ENCODE peak calls at places on chromosomes 1 and 21, in seven cellular contexts. One of them, this sample, is unnamed.

GRCh38 chr21:32336711-32337110 is 38.1 kb downstream of the MRAP start:
- DNase-seq in NCI-H2081: no peak
- DNase-seq in fibroblast of gingiva: no peak
- DNase-seq in hepatic stellate cell: peak; percentile 63
- DNase-seq in astrocyte of the cerebellum: no peak
- DNase-seq in dermis microvascular lymphatic vessel endothelial cell: no peak
- DNase-seq in stimulated activated CD4-positive, alpha-beta T cell treated with anti-CD3 and anti-CD28 coated beads, Interleukin-2, amount 100 ng/mL, for 48 hours: no peak
- DNase-seq in this sample: no peak

GRCh38 chr1:161038523-161039153 is at the start of gene TSTD1:
- DNase-seq in dermis microvascular lymphatic vessel endothelial cell: no peak
- DNase-seq in stimulated activated CD4-positive, alpha-beta T cell treated with anti-CD3 and anti-CD28 coated beads, Interleukin-2, amount 100 ng/mL, for 48 hours: peak; percentile 81
- DNase-seq in hepatic stellate cell: no peak
- DNase-seq in fibroblast of gingiva: no peak
- DNase-seq in NCI-H2081: peak; percentile 84
- DNase-seq in astrocyte of the cerebellum: no peak
- DNase-seq in this sample: no peak

GRCh38 chr1:34642679-34643078 is 112.2 kb upstream of the GJB5 start:
- DNase-seq in astrocyte of the cerebellum: no peak
- DNase-seq in NCI-H2081: no peak
- DNase-seq in fibroblast of gingiva: no peak
- DNase-seq in hepatic stellate cell: no peak
- DNase-seq in stimulated activated CD4-positive, alpha-beta T cell treated with anti-CD3 and anti-CD28 coated beads, Interleukin-2, amount 100 ng/mL, for 48 hours: no peak
- DNase-seq in dermis microvascular lymphatic vessel endothelial cell: no peak
- DNase-seq in this sample: no peak

GRCh38 chr1:203040518-203041275 is 14.4 kb downstream of the PPFIA4 start:
- DNase-seq in hepatic stellate cell: no peak
- DNase-seq in NCI-H2081: no peak
- DNase-seq in dermis microvascular lymphatic vessel endothelial cell: no peak
- DNase-seq in fibroblast of gingiva: no peak
- DNase-seq in stimulated activated CD4-positive, alpha-beta T cell treated with anti-CD3 and anti-CD28 coated beads, Interleukin-2, amount 100 ng/mL, for 48 hours: no peak
- DNase-seq in astrocyte of the cerebellum: no peak
- DNase-seq in this sample: no peak

GRCh38 chr21:28317177-28317950 is 675.3 kb downstream of the LTN1 start:
- DNase-seq in stimulated activated CD4-positive, alpha-beta T cell treated with anti-CD3 and anti-CD28 coated beads, Interleukin-2, amount 100 ng/mL, for 48 hours: no peak
- DNase-seq in NCI-H2081: no peak
- DNase-seq in astrocyte of the cerebellum: no peak
- DNase-seq in fibroblast of gingiva: peak; percentile 31
- DNase-seq in hepatic stellate cell: no peak
- DNase-seq in dermis microvascular lymphatic vessel endothelial cell: no peak
- DNase-seq in this sample: no peak

GRCh38 chr1:100979652-100980051 is 45.9 kb downstream of the DPH5 start:
- DNase-seq in hepatic stellate cell: no peak
- DNase-seq in dermis microvascular lymphatic vessel endothelial cell: no peak
- DNase-seq in astrocyte of the cerebellum: no peak
- DNase-seq in NCI-H2081: no peak
- DNase-seq in fibroblast of gingiva: no peak
- DNase-seq in stimulated activated CD4-positive, alpha-beta T cell treated with anti-CD3 and anti-CD28 coated beads, Interleukin-2, amount 100 ng/mL, for 48 hours: no peak
- DNase-seq in this sample: no peak

GRCh38 chr1:221611930-221612777 is 129.7 kb downstream of the DUSP10 start:
- DNase-seq in dermis microvascular lymphatic vessel endothelial cell: peak; percentile 3
- DNase-seq in hepatic stellate cell: peak; percentile 66
- DNase-seq in NCI-H2081: peak; percentile 41
- DNase-seq in fibroblast of gingiva: peak; percentile 74
- DNase-seq in stimulated activated CD4-positive, alpha-beta T cell treated with anti-CD3 and anti-CD28 coated beads, Interleukin-2, amount 100 ng/mL, for 48 hours: no peak
- DNase-seq in astrocyte of the cerebellum: peak; percentile 74
- DNase-seq in this sample: peak; percentile 68

GRCh38 chr1:16420719-16421118 is 16.5 kb downstream of the SPATA21 start:
- DNase-seq in hepatic stellate cell: no peak
- DNase-seq in astrocyte of the cerebellum: no peak
- DNase-seq in fibroblast of gingiva: no peak
- DNase-seq in stimulated activated CD4-positive, alpha-beta T cell treated with anti-CD3 and anti-CD28 coated beads, Interleukin-2, amount 100 ng/mL, for 48 hours: peak; percentile 50
- DNase-seq in dermis microvascular lymphatic vessel endothelial cell: no peak
- DNase-seq in NCI-H2081: no peak
- DNase-seq in this sample: no peak

GRCh38 chr1:192265774-192266173 is 51.0 kb upstream of the RGS21 start:
- DNase-seq in stimulated activated CD4-positive, alpha-beta T cell treated with anti-CD3 and anti-CD28 coated beads, Interleukin-2, amount 100 ng/mL, for 48 hours: no peak
- DNase-seq in astrocyte of the cerebellum: no peak
- DNase-seq in hepatic stellate cell: no peak
- DNase-seq in dermis microvascular lymphatic vessel endothelial cell: no peak
- DNase-seq in fibroblast of gingiva: no peak
- DNase-seq in NCI-H2081: no peak
- DNase-seq in this sample: no peak

GRCh38 chr1:46526013-46526688 is 25.3 kb downstream of the KNCN start:
- DNase-seq in NCI-H2081: peak; percentile 30
- DNase-seq in stimulated activated CD4-positive, alpha-beta T cell treated with anti-CD3 and anti-CD28 coated beads, Interleukin-2, amount 100 ng/mL, for 48 hours: no peak
- DNase-seq in dermis microvascular lymphatic vessel endothelial cell: no peak
- DNase-seq in fibroblast of gingiva: no peak
- DNase-seq in astrocyte of the cerebellum: no peak
- DNase-seq in hepatic stellate cell: no peak
- DNase-seq in this sample: no peak

GRCh38 chr21:37784591-37785318 is 131.5 kb downstream of the KCNJ6 start:
- DNase-seq in hepatic stellate cell: peak; percentile 36
- DNase-seq in astrocyte of the cerebellum: no peak
- DNase-seq in fibroblast of gingiva: no peak
- DNase-seq in dermis microvascular lymphatic vessel endothelial cell: no peak
- DNase-seq in stimulated activated CD4-positive, alpha-beta T cell treated with anti-CD3 and anti-CD28 coated beads, Interleukin-2, amount 100 ng/mL, for 48 hours: no peak
- DNase-seq in NCI-H2081: no peak
- DNase-seq in this sample: no peak

GRCh38 chr1:184376359-184376758 is 10.5 kb upstream of the C1orf21 start:
- DNase-seq in hepatic stellate cell: no peak
- DNase-seq in fibroblast of gingiva: no peak
- DNase-seq in dermis microvascular lymphatic vessel endothelial cell: no peak
- DNase-seq in NCI-H2081: no peak
- DNase-seq in astrocyte of the cerebellum: no peak
- DNase-seq in stimulated activated CD4-positive, alpha-beta T cell treated with anti-CD3 and anti-CD28 coated beads, Interleukin-2, amount 100 ng/mL, for 48 hours: no peak
- DNase-seq in this sample: no peak

GRCh38 chr1:171961861-171962260 is 120.6 kb downstream of the DNM3 start:
- DNase-seq in fibroblast of gingiva: no peak
- DNase-seq in hepatic stellate cell: no peak
- DNase-seq in dermis microvascular lymphatic vessel endothelial cell: no peak
- DNase-seq in astrocyte of the cerebellum: no peak
- DNase-seq in stimulated activated CD4-positive, alpha-beta T cell treated with anti-CD3 and anti-CD28 coated beads, Interleukin-2, amount 100 ng/mL, for 48 hours: no peak
- DNase-seq in NCI-H2081: no peak
- DNase-seq in this sample: no peak

GRCh38 chr1:15352122-15352957 is 57.3 kb upstream of the EFHD2 start:
- DNase-seq in NCI-H2081: no peak
- DNase-seq in astrocyte of the cerebellum: no peak
- DNase-seq in stimulated activated CD4-positive, alpha-beta T cell treated with anti-CD3 and anti-CD28 coated beads, Interleukin-2, amount 100 ng/mL, for 48 hours: peak; percentile 29
- DNase-seq in dermis microvascular lymphatic vessel endothelial cell: peak; percentile 65
- DNase-seq in hepatic stellate cell: peak; percentile 82
- DNase-seq in fibroblast of gingiva: peak; percentile 68
- DNase-seq in this sample: no peak

GRCh38 chr1:184052194-184052559 is 647 bp downstream of the TSEN15 start:
- DNase-seq in hepatic stellate cell: no peak
- DNase-seq in dermis microvascular lymphatic vessel endothelial cell: no peak
- DNase-seq in NCI-H2081: no peak
- DNase-seq in stimulated activated CD4-positive, alpha-beta T cell treated with anti-CD3 and anti-CD28 coated beads, Interleukin-2, amount 100 ng/mL, for 48 hours: no peak
- DNase-seq in astrocyte of the cerebellum: no peak
- DNase-seq in fibroblast of gingiva: no peak
- DNase-seq in this sample: no peak

GRCh38 chr1:35407743-35408142 is 139.2 kb downstream of the ZMYM4 start:
- DNase-seq in fibroblast of gingiva: no peak
- DNase-seq in stimulated activated CD4-positive, alpha-beta T cell treated with anti-CD3 and anti-CD28 coated beads, Interleukin-2, amount 100 ng/mL, for 48 hours: no peak
- DNase-seq in astrocyte of the cerebellum: no peak
- DNase-seq in dermis microvascular lymphatic vessel endothelial cell: no peak
- DNase-seq in hepatic stellate cell: no peak
- DNase-seq in NCI-H2081: no peak
- DNase-seq in this sample: no peak

GRCh38 chr1:3409737-3410434 is 44.6 kb upstream of the ARHGEF16 start:
- DNase-seq in dermis microvascular lymphatic vessel endothelial cell: peak; percentile 16
- DNase-seq in fibroblast of gingiva: peak; percentile 52
- DNase-seq in hepatic stellate cell: peak; percentile 95
- DNase-seq in NCI-H2081: peak; percentile 40
- DNase-seq in stimulated activated CD4-positive, alpha-beta T cell treated with anti-CD3 and anti-CD28 coated beads, Interleukin-2, amount 100 ng/mL, for 48 hours: no peak
- DNase-seq in astrocyte of the cerebellum: peak; percentile 28
- DNase-seq in this sample: peak; percentile 19

GRCh38 chr1:232766224-232766890 is 38.9 kb upstream of the MAP10 start:
- DNase-seq in NCI-H2081: no peak
- DNase-seq in hepatic stellate cell: no peak
- DNase-seq in astrocyte of the cerebellum: no peak
- DNase-seq in stimulated activated CD4-positive, alpha-beta T cell treated with anti-CD3 and anti-CD28 coated beads, Interleukin-2, amount 100 ng/mL, for 48 hours: no peak
- DNase-seq in fibroblast of gingiva: no peak
- DNase-seq in dermis microvascular lymphatic vessel endothelial cell: no peak
- DNase-seq in this sample: no peak

GRCh38 chr21:45948576-45949141 is 32.9 kb upstream of the COL6A1 start:
- DNase-seq in fibroblast of gingiva: no peak
- DNase-seq in NCI-H2081: no peak
- DNase-seq in stimulated activated CD4-positive, alpha-beta T cell treated with anti-CD3 and anti-CD28 coated beads, Interleukin-2, amount 100 ng/mL, for 48 hours: no peak
- DNase-seq in hepatic stellate cell: no peak
- DNase-seq in astrocyte of the cerebellum: no peak
- DNase-seq in dermis microvascular lymphatic vessel endothelial cell: no peak
- DNase-seq in this sample: no peak

GRCh38 chr1:15739259-15739658 is 3.0 kb upstream of the TMEM82 start:
- DNase-seq in hepatic stellate cell: no peak
- DNase-seq in astrocyte of the cerebellum: no peak
- DNase-seq in NCI-H2081: no peak
- DNase-seq in stimulated activated CD4-positive, alpha-beta T cell treated with anti-CD3 and anti-CD28 coated beads, Interleukin-2, amount 100 ng/mL, for 48 hours: no peak
- DNase-seq in dermis microvascular lymphatic vessel endothelial cell: no peak
- DNase-seq in fibroblast of gingiva: no peak
- DNase-seq in this sample: no peak

GRCh38 chr1:219541946-219542345 is 71.0 kb downstream of the ZC3H11B start:
- DNase-seq in fibroblast of gingiva: no peak
- DNase-seq in NCI-H2081: no peak
- DNase-seq in stimulated activated CD4-positive, alpha-beta T cell treated with anti-CD3 and anti-CD28 coated beads, Interleukin-2, amount 100 ng/mL, for 48 hours: no peak
- DNase-seq in dermis microvascular lymphatic vessel endothelial cell: no peak
- DNase-seq in astrocyte of the cerebellum: peak; percentile 19
- DNase-seq in hepatic stellate cell: no peak
- DNase-seq in this sample: no peak